ENCODE peak calls at places on chromosomes 6 and 20, in four cellular contexts. Z, S, T and C are unnamed samples. For H3K9me3, the result is how much of the 10 kb centered on the place peaks cover.

GRCh38 chr6:12071064-12071615 is 59.0 kb downstream of the HIVEP1 start:
- DNase-seq in S (no peak), T (no peak), Z (no peak), C (no peak)

GRCh38 chr6:149855040-149855654 is 9.0 kb downstream of the LRP11 start:
- DNase-seq in S (peak), T (peak), Z (no peak), C (no peak)

GRCh38 chr6:123439371-123439770 is 197.4 kb downstream of the TRDN start:
- DNase-seq in T (no peak), S (no peak), Z (no peak), C (no peak)

GRCh38 chr6:100554228-100554627 is 89.5 kb upstream of the SIM1 start:
- DNase-seq in S (no peak), Z (no peak), T (no peak), C (no peak)

GRCh38 chr6:18990313-18990978 is 603.3 kb downstream of the RNF144B start:
- DNase-seq in S (no peak), Z (peak), T (peak), C (peak)

GRCh38 chr6:81613606-81614005 is 138.9 kb downstream of the TENT5A start:
- DNase-seq in T (peak), Z (no peak), S (peak), C (no peak)

GRCh38 chr6:6927437-6928361 is 180.1 kb upstream of the RREB1 start:
- DNase-seq in T (no peak), S (no peak), Z (peak), C (no peak)

GRCh38 chr6:100614386-100614785 is 149.7 kb upstream of the SIM1 start:
- DNase-seq in T (no peak), Z (no peak), S (no peak), C (no peak)

GRCh38 chr6:166989427-166990034 is 9.7 kb upstream of the CEP43 start:
- DNase-seq in T (peak), S (peak), Z (no peak), C (no peak)

GRCh38 chr20:46375771-46376170 is 30.6 kb downstream of the ELMO2 start:
- DNase-seq in Z (no peak), S (no peak), T (peak), C (no peak)

GRCh38 chr6:149210376-149210775 is 107.1 kb upstream of the TAB2 start:
- DNase-seq in S (no peak), Z (no peak), T (peak), C (no peak)

GRCh38 chr6:46989384-46989783 is 52.7 kb downstream of the ADGRF1 start:
- DNase-seq in Z (no peak), S (no peak), T (no peak), C (no peak)

GRCh38 chr6:24980507-24981384 is 45.0 kb upstream of the RIPOR2 start:
- DNase-seq in S (no peak), T (no peak), Z (no peak), C (no peak)

GRCh38 chr6:37020426-37021211 is 15.2 kb downstream of the FGD2 start:
- DNase-seq in T (no peak), S (no peak), Z (no peak), C (peak)

GRCh38 chr6:134787261-134787871 is 162.5 kb downstream of the ALDH8A1 start:
- DNase-seq in T (peak), Z (no peak), S (no peak), C (no peak)

GRCh38 chr6:47836639-47837038 is 54.8 kb downstream of the OPN5 start:
- DNase-seq in T (no peak), S (no peak), Z (no peak), C (no peak)

GRCh38 chr20:16760431-16761304 is 12.5 kb downstream of the OTOR start:
- DNase-seq in T (no peak), S (no peak), Z (no peak), C (no peak)

GRCh38 chr20:16758459-16759160 is 10.5 kb downstream of the OTOR start:
- DNase-seq in Z (no peak), T (no peak), S (no peak), C (no peak)

GRCh38 chr20:16764560-16764959 is 16.4 kb downstream of the OTOR start:
- DNase-seq in S (no peak), Z (no peak), T (no peak), C (no peak)

GRCh38 chr20:16759161-16759523 is 11.0 kb downstream of the OTOR start:
- DNase-seq in Z (no peak), S (no peak), T (no peak), C (no peak)

GRCh38 chr20:16761305-16761829 is 13.2 kb downstream of the OTOR start:
- DNase-seq in T (peak), S (peak), Z (no peak), C (no peak)
- H3K4me3 ChIP-seq in T (no peak), S (no peak), Z (no peak), C (no peak)

DNA sequence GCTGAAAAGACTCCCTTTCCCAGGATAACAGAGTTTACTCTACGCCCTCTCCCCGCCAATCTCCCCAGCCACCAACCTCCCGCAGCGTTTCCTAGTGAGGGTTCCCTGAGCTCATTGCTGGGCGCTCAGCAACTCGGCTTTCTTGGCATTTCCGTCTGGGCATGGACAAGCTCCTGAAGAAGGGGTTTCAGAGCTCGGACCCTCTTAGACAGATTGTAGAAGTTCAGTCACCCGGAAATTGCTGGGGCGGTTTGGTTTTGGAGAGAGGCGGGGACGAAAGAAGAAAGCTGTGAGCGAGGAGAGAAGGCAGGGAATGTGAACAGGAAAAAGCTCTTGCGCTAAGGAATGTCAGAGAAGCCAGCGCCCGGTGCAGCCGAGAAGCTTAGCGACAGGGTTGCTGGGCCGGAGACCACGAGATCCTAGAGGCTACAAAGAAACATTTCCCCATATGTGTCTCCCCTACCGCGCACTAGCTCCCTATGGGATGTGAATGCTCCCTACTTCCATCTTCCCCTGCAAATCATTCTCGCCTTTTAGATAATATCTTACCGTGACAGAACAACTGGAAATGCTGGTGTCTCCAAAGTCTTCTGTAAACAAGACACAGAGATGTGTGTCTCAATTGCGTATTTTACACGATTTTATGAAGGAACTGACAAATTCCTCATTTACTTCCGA is 15.8 kb downstream of the POM121L2 start:
- DNase-seq in T (peak), Z (no peak), S (no peak), C (peak)
- H3K9me3 ChIP-seq in T (under half), Z (under half), S (under half), C (under half)

GRCh38 chr6:43629104-43629504 is at the start of gene GTPBP2:
- DNase-seq in S (peak), Z (peak), T (peak), C (peak)
- H3K4me3 ChIP-seq in S (peak), Z (peak), T (peak), C (peak)

DNA sequence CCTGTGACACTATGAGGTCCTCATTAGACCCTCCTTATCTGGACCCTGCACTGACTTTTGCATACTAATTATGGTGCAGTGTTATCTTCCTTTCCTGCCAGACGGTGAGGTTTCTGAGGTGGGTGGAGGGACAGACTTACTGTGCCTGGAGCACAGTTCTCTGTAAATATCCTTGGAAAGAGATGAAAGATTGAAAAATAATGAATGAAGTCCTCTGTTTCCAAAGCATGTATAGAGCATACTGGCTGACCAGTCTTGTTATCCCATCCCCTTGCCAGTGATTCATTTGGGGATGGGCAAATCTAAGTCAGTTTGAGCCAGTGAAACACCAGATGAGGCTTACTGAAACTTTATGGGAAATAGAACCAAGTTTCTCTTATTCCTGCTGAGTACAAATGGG is 152.6 kb upstream of the HDDC2 start:
- DNase-seq in T (no peak), S (no peak), Z (no peak), C (no peak)
- H3K9me3 ChIP-seq in T (under half), S (under half), Z (under half), C (under half)

GRCh38 chr6:132812756-132813172 is 1.6 kb upstream of the RPS12 start:
- DNase-seq in Z (no peak), T (peak), S (no peak), C (no peak)
- H3K4me3 ChIP-seq in Z (peak), T (peak), S (peak), C (peak)

GRCh38 chr20:29762620-29763019 is 1494.8 kb upstream of the DEFB115 start:
- DNase-seq in Z (no peak), T (no peak), S (no peak), C (no peak)

GRCh38 chr20:29763821-29764511 is 1493.5 kb upstream of the DEFB115 start:
- DNase-seq in Z (no peak), T (no peak), S (no peak), C (no peak)
- H3K9me3 ChIP-seq in Z (under half), T (under half), S (under half), C (under half)

GRCh38 chr20:62217913-62218773 is 1.9 kb downstream of the HRH3 start:
- DNase-seq in S (no peak), T (no peak), Z (no peak), C (no peak)

GRCh38 chr20:62219992-62220665 is at the start of gene HRH3:
- DNase-seq in T (no peak), Z (peak), S (no peak), C (no peak)

GRCh38 chr20:62220666-62221568 is 839 bp upstream of the HRH3 start:
- DNase-seq in Z (no peak), T (no peak), S (no peak), C (no peak)

GRCh38 chr20:62216636-62217566 is 3.2 kb downstream of the HRH3 start:
- DNase-seq in S (no peak), T (no peak), Z (no peak), C (no peak)

GRCh38 chr20:62219101-62219991 is 732 bp downstream of the HRH3 start:
- DNase-seq in Z (no peak), S (no peak), T (no peak), C (no peak)
- H3K4me3 ChIP-seq in Z (peak), S (no peak), T (no peak), C (no peak)

GRCh38 chr20:61801065-61801360 is 264.7 kb downstream of the TAF4 start:
- DNase-seq in T (no peak), Z (no peak), S (no peak), C (peak)
- H3K9me3 ChIP-seq in T (under half), Z (under half), S (under half), C (under half)

DNA sequence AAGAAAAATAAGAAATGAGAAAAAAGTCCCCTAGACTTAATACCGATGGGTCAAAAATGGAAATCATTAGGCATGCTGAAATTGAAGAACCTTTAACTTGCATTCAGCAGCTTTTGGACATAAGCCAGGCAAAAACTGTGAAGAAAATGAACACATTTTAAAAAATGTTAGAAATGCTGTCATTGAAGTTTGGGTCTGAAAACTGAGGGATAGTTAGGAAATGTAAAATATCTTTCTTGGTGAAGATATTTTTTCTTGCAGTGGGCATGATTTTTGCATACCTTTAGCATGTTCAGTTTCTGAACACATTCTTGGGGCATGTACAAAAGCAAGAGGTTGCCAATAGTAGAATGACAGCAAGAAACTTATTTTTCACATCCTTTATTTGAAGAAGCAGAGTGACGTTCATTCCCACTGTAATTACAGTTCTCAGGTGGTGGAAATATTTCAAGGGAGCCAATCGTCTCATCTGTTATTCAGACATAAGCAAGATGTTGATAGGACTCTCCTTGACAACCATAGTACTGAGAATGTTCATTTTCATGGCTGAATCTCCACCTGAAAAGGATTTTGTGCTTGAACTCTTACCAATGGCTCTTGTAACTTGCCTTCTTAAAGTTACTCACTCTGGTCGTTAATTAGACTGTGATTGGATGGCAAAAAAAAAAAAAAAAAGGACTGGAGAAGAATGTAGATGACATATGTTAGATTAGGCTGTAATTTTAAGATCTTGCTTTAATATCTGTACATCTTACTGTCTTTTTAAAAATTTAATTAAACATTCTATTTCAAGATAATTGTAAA is 74.3 kb downstream of the DOK5 start:
- DNase-seq in Z (no peak), S (no peak), T (peak), C (no peak)
- H3K4me3 ChIP-seq in Z (no peak), S (no peak), T (no peak), C (no peak)

DNA sequence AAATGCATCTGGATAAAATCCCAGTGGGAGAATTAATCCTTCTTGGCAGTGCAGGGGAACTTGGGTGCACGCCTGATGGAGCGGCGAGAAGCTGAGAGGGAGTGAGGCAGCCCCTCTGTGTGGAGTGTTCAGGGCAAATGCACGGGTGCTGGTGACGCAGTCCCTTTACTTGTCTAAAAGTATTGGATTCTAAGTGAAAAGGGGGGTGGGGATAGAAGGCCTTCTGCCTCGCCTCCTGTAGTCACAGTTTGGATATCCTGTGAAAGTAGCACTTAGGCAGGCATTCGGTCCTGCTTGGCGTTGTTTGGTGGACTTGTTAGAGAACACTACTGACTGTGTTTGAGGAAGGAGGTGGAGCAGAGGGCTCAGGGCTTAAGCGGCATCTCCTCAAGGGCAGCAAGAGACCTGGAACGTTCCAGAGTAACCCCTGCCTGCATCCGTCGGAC is 39.3 kb downstream of the PHACTR3 start:
- DNase-seq in S (no peak), Z (no peak), T (no peak), C (no peak)
- H3K9me3 ChIP-seq in S (under half), Z (under half), T (under half), C (under half)